ENCODE peak calls at places on chromosomes 12 and 14, in eight cellular contexts. N is activated B cell treated with CpG ODN at 0.5 μM for 24 hours; H is T-helper 1 cell; R is Right ventricle myocardium superior; M is activated CD8-positive, alpha-beta memory T cell treated with anti-CD3 and anti-CD28 coated beads for 48 hours; I is AG20443; W is IMR-90; U is PC-3. Z is an unnamed sample.

GRCh38 chr12:124334266-124334665 is 39.4 kb downstream of the RFLNA start:
- DNase-seq in M (no peak), N (no peak), H (no peak), U (no peak), I (no peak), W (no peak), R (no peak), Z (no peak)

GRCh38 chr12:115060477-115061168 is 376.6 kb upstream of the TBX3 start:
- DNase-seq in M (no peak), H (no peak), R (no peak), W (no peak), N (no peak), U (peak; percentile 89), I (no peak), Z (no peak)

GRCh38 chr14:80584638-80585505 is 356.7 kb downstream of the CEP128 start:
- DNase-seq in M (no peak), H (no peak), N (no peak), I (no peak), R (no peak), U (peak; percentile 93), W (peak; percentile 82), Z (no peak)

GRCh38 chr14:98701377-98701776 is 570.6 kb downstream of the BCL11B start:
- DNase-seq in N (no peak), H (no peak), I (no peak), R (no peak), U (no peak), M (no peak), W (no peak), Z (no peak)

GRCh38 chr12:103645202-103645601 is 58.1 kb downstream of the STAB2 start:
- DNase-seq in W (peak; percentile 33), M (no peak), H (no peak), R (no peak), I (peak; percentile 23), U (no peak), N (no peak), Z (no peak)

GRCh38 chr14:63045612-63046320 is 508 bp upstream of the KCNH5 start:
- DNase-seq in I (no peak), R (peak; percentile 38), U (no peak), N (no peak), W (peak; percentile 40), M (no peak), H (no peak), Z (peak; percentile 1)

GRCh38 chr12:1544991-1545700 is 49.2 kb downstream of the FBXL14 start:
- DNase-seq in W (peak; percentile 43), H (no peak), N (no peak), M (no peak), I (no peak), U (peak; percentile 68), R (peak; percentile 51), Z (no peak)

GRCh38 chr14:54182419-54183040 is 214.3 kb upstream of the CDKN3 start:
- DNase-seq in I (peak; percentile 71), R (no peak), W (peak; percentile 74), H (no peak), M (no peak), N (no peak), U (peak; percentile 96), Z (no peak)

GRCh38 chr12:66107451-66107915 is 23.1 kb downstream of the LLPH start:
- DNase-seq in R (no peak), H (peak; percentile 31), M (no peak), I (peak; percentile 84), U (peak; percentile 100), N (no peak), W (peak; percentile 94), Z (peak; percentile 84)

GRCh38 chr14:104425763-104426691 is 153.5 kb upstream of the C14orf180 start:
- DNase-seq in N (no peak), M (no peak), I (no peak), H (no peak), U (no peak), W (no peak), R (no peak), Z (no peak)

GRCh38 chr12:52521175-52521574 is 981 bp upstream of the KRT5 start:
- DNase-seq in M (no peak), R (no peak), N (no peak), H (no peak), I (peak; percentile 3), U (peak; percentile 52), W (no peak), Z (no peak)

GRCh38 chr12:120849765-120850164 is 54.4 kb downstream of the SPPL3 start:
- DNase-seq in W (peak; percentile 83), I (no peak), R (no peak), H (no peak), M (no peak), U (peak; percentile 86), N (no peak), Z (peak; percentile 71)

GRCh38 chr12:42789808-42790760 is 200.5 kb upstream of the PRICKLE1 start:
- DNase-seq in W (no peak), I (no peak), R (no peak), U (no peak), H (no peak), M (no peak), N (no peak), Z (no peak)

GRCh38 chr14:75991753-75992152 is 6.2 kb downstream of the IFT43 start:
- DNase-seq in I (peak; percentile 34), N (no peak), H (no peak), M (no peak), W (peak; percentile 78), U (no peak), R (no peak), Z (no peak)

GRCh38 chr14:92885279-92886061 is 37.5 kb upstream of the CHGA start:
- DNase-seq in H (no peak), I (no peak), N (no peak), U (no peak), M (no peak), W (no peak), R (no peak), Z (no peak)

GRCh38 chr12:119803391-119803791 is 73.7 kb downstream of the CIT start:
- DNase-seq in R (peak; percentile 54), I (peak; percentile 78), W (peak; percentile 42), N (no peak), U (no peak), H (no peak), M (no peak), Z (peak; percentile 47)

GRCh38 chr12:104816845-104817503 is 141.1 kb downstream of the SLC41A2 start:
- DNase-seq in I (no peak), N (no peak), U (peak; percentile 48), R (no peak), M (no peak), W (peak; percentile 49), H (no peak), Z (no peak)

GRCh38 chr12:39581592-39581991 is 38.0 kb downstream of the ABCD2 start:
- DNase-seq in M (no peak), W (no peak), U (peak; percentile 71), I (no peak), N (no peak), R (no peak), H (no peak), Z (no peak)

GRCh38 chr14:78164226-78164853 is 5.8 kb upstream of the NRXN3 start:
- DNase-seq in H (no peak), M (no peak), U (peak; percentile 24), W (no peak), N (no peak), I (no peak), R (no peak), Z (no peak)

GRCh38 chr14:66495214-66496098 is 9.3 kb downstream of the CCDC196 start:
- DNase-seq in H (peak; percentile 11), U (peak; percentile 70), I (peak; percentile 69), N (no peak), M (no peak), W (peak; percentile 71), R (no peak), Z (peak; percentile 68)

GRCh38 chr12:120996133-120996746 is 17.9 kb downstream of the HNF1A start:
- DNase-seq in N (no peak), W (no peak), M (no peak), U (no peak), I (no peak), R (no peak), H (no peak), Z (no peak)

GRCh38 chr12:71938728-71939385 is at the start of gene TPH2:
- DNase-seq in I (peak; percentile 58), M (no peak), W (peak; percentile 68), U (peak; percentile 78), R (no peak), N (peak; percentile 16), H (peak; percentile 12), Z (peak; percentile 69)

GRCh38 chr14:53306267-53306721 is 153.2 kb upstream of the DDHD1 start:
- DNase-seq in R (peak; percentile 65), M (no peak), H (no peak), U (peak; percentile 69), N (no peak), W (peak; percentile 69), I (peak; percentile 73), Z (peak; percentile 23)

GRCh38 chr12:18808221-18808620 is 70.3 kb downstream of the CAPZA3 start:
- DNase-seq in M (no peak), N (no peak), U (no peak), R (no peak), H (no peak), W (no peak), I (no peak), Z (no peak)

GRCh38 chr12:84911331-84912190 is 1.0 kb downstream of the SLC6A15 start:
- DNase-seq in N (no peak), M (no peak), R (peak; percentile 58), H (no peak), I (peak; percentile 65), U (peak; percentile 43), W (peak; percentile 56), Z (peak; percentile 89)

GRCh38 chr12:84772281-84772680 is 140.3 kb downstream of the SLC6A15 start:
- DNase-seq in H (no peak), U (peak; percentile 71), M (no peak), I (no peak), W (peak; percentile 1), R (no peak), N (no peak), Z (no peak)

GRCh38 chr12:34400423-34400881 is 378.2 kb downstream of the ALG10 start:
- DNase-seq in M (no peak), R (peak; percentile 5), U (no peak), I (peak; percentile 2), N (peak; percentile 7), W (no peak), H (peak; percentile 9), Z (no peak)

GRCh38 chr12:75917083-75917482 is 114.5 kb downstream of the PHLDA1 start:
- DNase-seq in U (no peak), R (no peak), I (no peak), N (no peak), H (no peak), W (no peak), M (no peak), Z (no peak)

GRCh38 chr14:86257973-86258372 is 728.0 kb downstream of the FLRT2 start:
- DNase-seq in U (no peak), I (no peak), M (no peak), N (no peak), R (no peak), H (no peak), W (no peak), Z (no peak)

GRCh38 chr12:77667101-77667500 is 163.6 kb upstream of the NAV3 start:
- DNase-seq in M (no peak), H (no peak), R (no peak), I (no peak), U (no peak), W (peak; percentile 4), N (no peak), Z (peak; percentile 98)

GRCh38 chr12:39627914-39628313 is 8.3 kb upstream of the ABCD2 start:
- DNase-seq in M (no peak), R (no peak), U (no peak), I (no peak), W (no peak), H (no peak), N (no peak), Z (no peak)

GRCh38 chr12:70040141-70040540 is 203.1 kb upstream of the CNOT2 start:
- DNase-seq in U (no peak), W (peak; percentile 72), R (no peak), M (no peak), H (no peak), I (no peak), N (no peak), Z (peak; percentile 71)

GRCh38 chr14:31950760-31951637 is 126.1 kb upstream of the ARHGAP5 start:
- DNase-seq in W (peak; percentile 48), I (peak; percentile 88), M (no peak), R (peak; percentile 78), N (no peak), U (peak; percentile 81), H (no peak), Z (no peak)

GRCh38 chr14:73612339-73613045 is at the start of gene ACOT6:
- DNase-seq in W (peak; percentile 64), U (peak; percentile 77), R (peak; percentile 87), M (peak; percentile 30), I (peak; percentile 86), H (peak; percentile 42), N (peak; percentile 58), Z (peak; percentile 56)